ENCODE peak calls at places on chromosomes 16 and 17, in five cellular contexts. S is HCT116, V is left ventricle myocardium inferior, B is uterus, E is heart left ventricle. P is an unnamed sample.

GRCh38 chr17:1709971-1710806 is at the start of gene TLCD2:
- DNase-seq in S (peak; percentile 36), V (peak; percentile 80), B (peak; percentile 70), E (peak; percentile 84), P (peak; percentile 89)

GRCh38 chr17:51118330-51119195 is 2.1 kb downstream of the SPAG9 start:
- DNase-seq in E (no peak), B (peak; percentile 33), V (no peak), S (no peak), P (no peak)

GRCh38 chr17:1870592-1870991 is 40.8 kb downstream of the RPA1 start:
- DNase-seq in B (no peak), E (no peak), V (no peak), S (no peak), P (no peak)

GRCh38 chr17:9162275-9162985 is 141.1 kb downstream of the NTN1 start:
- DNase-seq in B (no peak), V (no peak), S (no peak), E (no peak), P (no peak)

GRCh38 chr17:3621146-3621720 is 12.0 kb upstream of the TRPV1 start:
- DNase-seq in B (no peak), E (no peak), V (no peak), S (no peak), P (no peak)

GRCh38 chr16:55955845-55956244 is 80.7 kb upstream of the CES5A start:
- DNase-seq in S (no peak), E (peak; percentile 72), V (peak; percentile 83), B (no peak), P (no peak)

GRCh38 chr16:81600275-81600674 is 155.7 kb downstream of the CMIP start:
- DNase-seq in B (no peak), E (peak; percentile 26), V (no peak), S (no peak), P (no peak)

GRCh38 chr17:48489781-48490180 is 41.0 kb downstream of the HOXB1 start:
- DNase-seq in V (no peak), B (no peak), S (no peak), E (no peak), P (no peak)

GRCh38 chr17:44919885-44920564 is 4.7 kb upstream of the GFAP start:
- DNase-seq in B (peak; percentile 78), E (peak; percentile 84), V (peak; percentile 78), S (peak; percentile 65), P (peak; percentile 87)

GRCh38 chr16:27805828-27806351 is 255.9 kb downstream of the KATNIP start:
- DNase-seq in S (no peak), B (no peak), E (no peak), V (no peak), P (no peak)

GRCh38 chr16:70746040-70746707 is 54.8 kb downstream of the VAC14 start:
- DNase-seq in B (peak; percentile 93), E (no peak), S (peak; percentile 51), V (peak; percentile 50), P (peak; percentile 90)

GRCh38 chr16:89189358-89190025 is 10.8 kb downstream of the SLC22A31 start:
- DNase-seq in V (no peak), S (no peak), B (no peak), E (peak; percentile 39), P (no peak)

GRCh38 chr16:14447783-14448182 is 182.3 kb downstream of the PARN start:
- DNase-seq in V (no peak), B (no peak), E (no peak), S (no peak), P (no peak)

GRCh38 chr17:52150935-52151334 is 7.6 kb downstream of the CA10 start:
- DNase-seq in B (no peak), S (no peak), E (no peak), V (no peak), P (no peak)

GRCh38 chr16:28538733-28539596 is at the start of gene NUPR1:
- DNase-seq in B (peak; percentile 99), S (no peak), V (peak; percentile 93), E (peak; percentile 90), P (peak; percentile 98)

GRCh38 chr17:82864721-82865240 is 25.0 kb upstream of the ZNF750 start:
- DNase-seq in V (no peak), S (no peak), E (no peak), B (no peak), P (no peak)

GRCh38 chr17:38625482-38625881 is 19.7 kb upstream of the SRCIN1 start:
- DNase-seq in V (no peak), B (no peak), S (no peak), E (no peak), P (no peak)

GRCh38 chr16:83113317-83113716 is 486.5 kb downstream of the CDH13 start:
- DNase-seq in E (no peak), B (no peak), S (no peak), V (no peak), P (no peak)

GRCh38 chr16:72876221-72876620 is 171.7 kb downstream of the ZFHX3 start:
- DNase-seq in E (peak; percentile 83), B (peak; percentile 54), V (peak; percentile 75), S (no peak), P (no peak)

GRCh38 chr16:88774544-88775393 is 10.3 kb downstream of the PIEZO1 start:
- DNase-seq in B (no peak), S (no peak), V (no peak), E (no peak), P (no peak)

GRCh38 chr16:29815793-29816693 is at the start of gene PAGR1:
- DNase-seq in S (peak; percentile 99), V (peak; percentile 98), E (peak; percentile 98), B (peak; percentile 99), P (peak; percentile 100)

GRCh38 chr16:29814592-29814991 is 1.4 kb upstream of the PAGR1 start:
- DNase-seq in E (no peak), V (no peak), S (no peak), B (no peak), P (no peak)

GRCh38 chr16:29818082-29818481 is 2.1 kb downstream of the PAGR1 start:
- DNase-seq in V (no peak), B (no peak), E (no peak), S (no peak), P (peak; percentile 64)

GRCh38 chr16:29815032-29815721 is 775 bp upstream of the PAGR1 start:
- DNase-seq in B (peak; percentile 50), E (no peak), S (no peak), V (peak; percentile 51), P (peak; percentile 83)

DNA sequence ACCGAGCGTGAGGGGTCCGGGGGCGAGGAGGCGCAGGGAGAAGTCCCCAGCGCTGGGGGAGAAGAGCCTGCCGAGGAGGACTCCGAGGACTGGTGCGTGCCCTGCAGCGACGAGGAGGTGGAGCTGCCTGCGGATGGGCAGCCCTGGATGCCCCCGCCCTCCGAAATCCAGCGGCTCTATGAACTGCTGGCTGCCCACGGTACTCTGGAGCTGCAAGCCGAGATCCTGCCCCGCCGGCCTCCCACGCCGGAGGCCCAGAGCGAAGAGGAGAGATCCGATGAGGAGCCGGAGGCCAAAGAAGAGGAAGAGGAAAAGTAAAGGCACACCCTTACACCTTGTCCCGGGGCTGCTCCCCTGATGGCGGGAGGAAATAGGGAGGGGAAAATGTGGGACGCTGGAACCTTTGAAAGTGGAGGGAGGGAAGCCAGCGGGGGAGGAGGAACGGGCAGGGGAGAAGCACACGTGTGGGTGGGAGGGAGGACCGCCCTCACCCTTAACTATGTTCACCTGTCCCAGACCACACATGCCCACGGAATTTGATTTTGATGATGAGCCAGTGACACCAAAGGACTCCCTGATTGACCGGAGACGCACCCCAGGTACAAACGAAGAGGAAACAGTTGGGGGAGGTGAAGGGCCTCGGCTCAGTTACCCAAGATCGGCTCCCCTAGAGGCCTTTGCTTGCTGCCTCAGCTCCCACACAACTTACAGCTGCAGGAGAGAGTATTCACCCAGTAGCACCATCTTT is 916 bp downstream of the PAGR1 start:
- DNase-seq in E (peak; percentile 85), S (no peak), V (peak; percentile 66), B (peak; percentile 63), P (peak; percentile 85)
- TF ChIP-seq CTCF in E (no peak), S (no peak), V (no peak), B (no peak), P (no peak)

GRCh38 chr16:11449716-11450115 is 104.5 kb downstream of the RMI2 start:
- DNase-seq in E (no peak), S (no peak), V (no peak), B (no peak), P (no peak)

GRCh38 chr16:11448796-11449416 is 103.6 kb downstream of the RMI2 start:
- DNase-seq in V (no peak), E (no peak), S (no peak), B (no peak), P (no peak)

GRCh38 chr16:11452298-11452697 is 107.0 kb downstream of the RMI2 start:
- DNase-seq in V (no peak), E (no peak), B (no peak), S (no peak), P (no peak)

GRCh38 chr16:11456741-11457140 is 111.5 kb downstream of the RMI2 start:
- DNase-seq in S (no peak), B (no peak), E (no peak), V (no peak), P (no peak)

DNA sequence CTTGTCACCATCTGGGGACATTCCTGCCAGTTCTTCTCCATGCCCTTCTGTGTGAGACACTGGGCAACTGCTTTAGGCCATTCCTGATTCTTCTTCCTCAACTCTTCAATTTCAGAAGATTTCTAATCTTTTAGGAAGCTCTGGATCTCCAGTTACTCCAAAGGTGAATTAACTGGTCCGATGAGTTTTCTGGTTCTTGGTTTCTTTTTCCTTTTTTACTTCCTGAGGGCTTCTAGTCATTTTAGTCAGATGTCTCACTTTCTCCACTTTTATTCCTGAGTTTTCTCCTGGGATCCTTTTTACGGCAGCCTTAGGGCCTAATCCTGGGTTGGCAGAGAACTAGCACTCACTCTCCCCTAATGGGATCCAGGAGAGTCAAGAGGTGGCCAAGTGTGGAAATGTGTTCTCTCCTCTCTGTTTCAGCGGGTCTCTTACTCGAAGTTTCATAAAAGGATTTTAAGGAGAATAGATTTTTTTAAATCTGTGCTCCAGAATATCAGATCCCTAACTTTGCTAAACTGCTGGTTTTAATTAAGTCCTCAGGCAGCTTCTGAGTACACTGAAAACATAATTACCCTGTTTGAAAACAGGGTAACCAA is 107.6 kb downstream of the RMI2 start:
- DNase-seq in V (no peak), S (no peak), E (no peak), B (no peak), P (no peak)
- H3K4me3 ChIP-seq in V (no peak overlapping the region), S (no peak overlapping the region), E (no peak overlapping the region), B (no peak overlapping the region), P (no peak overlapping the region)

DNA sequence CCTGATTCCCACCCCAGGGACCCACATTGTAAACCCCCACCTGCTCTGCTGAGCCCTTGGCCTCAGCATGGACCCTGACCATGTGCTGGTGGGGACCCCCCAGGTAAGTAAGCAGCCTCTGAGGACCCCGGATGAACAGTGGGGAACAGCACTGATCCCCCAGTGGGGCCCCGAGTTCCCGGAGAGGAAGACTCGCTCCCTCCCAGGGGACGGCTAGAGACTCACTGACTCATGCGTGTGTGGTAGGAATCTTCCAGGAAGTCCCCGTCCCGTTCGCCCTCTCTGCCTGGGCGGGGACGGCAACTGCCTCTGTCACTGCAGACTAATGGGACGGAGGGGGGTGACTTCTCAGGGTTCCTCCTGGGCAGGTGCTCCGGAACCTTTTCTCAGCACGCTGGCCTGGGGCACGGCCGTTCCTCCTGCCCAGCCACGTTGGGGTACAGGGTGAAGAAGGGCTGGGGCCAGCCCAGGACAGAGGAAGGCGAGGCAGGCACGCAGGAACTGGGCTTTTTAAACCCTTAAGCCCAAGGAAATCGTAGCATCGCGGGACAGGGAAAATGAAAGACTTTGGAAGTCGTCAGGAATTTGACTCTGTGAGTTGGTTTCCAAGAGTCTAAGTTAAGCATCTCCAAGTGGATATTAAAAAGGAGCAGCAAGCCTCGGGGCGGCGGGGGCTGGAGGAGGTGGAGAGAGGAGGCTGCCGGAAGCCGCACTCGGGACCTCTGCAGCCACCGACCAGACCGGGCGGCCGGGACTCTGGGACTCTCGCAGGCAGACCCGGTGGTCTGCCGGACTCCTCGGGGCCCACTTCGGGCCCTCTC is 178.7 kb downstream of the SEC14L1 start:
- DNase-seq in V (peak; percentile 83), S (peak; percentile 85), E (peak; percentile 89), B (peak; percentile 88), P (peak; percentile 97)
- H3K27ac ChIP-seq in V (peak overlapping the region; percentile 91), S (peak overlapping the region; percentile 75), E (peak overlapping the region; percentile 59), B (peak overlapping the region; percentile 98), P (peak overlapping the region; percentile 97)

GRCh38 chr16:64408699-64409098 is 713.2 kb downstream of the CDH11 start:
- DNase-seq in S (no peak), E (no peak), V (no peak), B (no peak), P (no peak)
- TF ChIP-seq CTCF in S (no peak), E (no peak), V (no peak), B (no peak), P (no peak)

P was measured in coronary artery.